ENCODE peak calls at places on chromosomes 12 and 14, in four cellular contexts. X is left lung, P is A549, D is aorta. E is an unnamed sample.

GRCh38 chr12:113471619-113472171 is at the start of gene LHX5:
- DNase-seq in X (no peak), P (no peak), D (no peak), E (no peak)

GRCh38 chr14:67413806-67414769 is 2.1 kb upstream of the PLEK2 start:
- DNase-seq in X (no peak), P (peak; percentile 73), D (peak; percentile 64), E (no peak)

GRCh38 chr12:118773956-118774723 is 207.2 kb upstream of the SRRM4 start:
- DNase-seq in X (peak; percentile 78), P (no peak), D (no peak), E (no peak)

GRCh38 chr14:66944872-66945271 is 244.4 kb upstream of the GARIN2 start:
- DNase-seq in X (no peak), P (no peak), D (no peak), E (no peak)

GRCh38 chr12:8065991-8066594 is at the start of gene C3AR1:
- DNase-seq in X (no peak), P (no peak), D (no peak), E (no peak)

GRCh38 chr12:109847166-109847700 is 14.0 kb upstream of the TRPV4 start:
- DNase-seq in X (no peak), P (no peak), D (no peak), E (no peak)

GRCh38 chr14:33768458-33768830 is 182.4 kb downstream of the EGLN3 start:
- DNase-seq in X (no peak), P (no peak), D (no peak), E (no peak)

GRCh38 chr12:103762473-103762872 is 78.6 kb downstream of the NT5DC3 start:
- DNase-seq in X (peak; percentile 57), P (no peak), D (no peak), E (no peak)

GRCh38 chr12:112018571-112019237 is 5.5 kb downstream of the ERP29 start:
- DNase-seq in X (no peak), P (no peak), D (no peak), E (no peak)

GRCh38 chr12:64450711-64451486 is 1.0 kb upstream of the TBK1 start:
- DNase-seq in X (no peak), P (no peak), D (no peak), E (no peak)

GRCh38 chr12:93198086-93198485 is 179.6 kb upstream of the NUDT4 start:
- DNase-seq in X (no peak), P (peak; percentile 19), D (no peak), E (no peak)

GRCh38 chr12:28040251-28040650 is 67.7 kb upstream of the PTHLH start:
- DNase-seq in X (no peak), P (no peak), D (no peak), E (no peak)

GRCh38 chr12:13981296-13981962 is at the start of gene GRIN2B:
- DNase-seq in X (peak; percentile 77), P (peak; percentile 19), D (no peak), E (no peak)

GRCh38 chr14:30610719-30611388 is 11.3 kb upstream of the SCFD1 start:
- DNase-seq in X (no peak), P (peak; percentile 13), D (peak; percentile 67), E (peak; percentile 58)

GRCh38 chr12:11652351-11653040 is 3.0 kb downstream of the ETV6 start:
- DNase-seq in X (no peak), P (no peak), D (peak; percentile 68), E (peak; percentile 63)

GRCh38 chr14:55136868-55137785 is 8.1 kb downstream of the LGALS3 start:
- DNase-seq in X (no peak), P (no peak), D (peak; percentile 88), E (no peak)

GRCh38 chr14:51643137-51643536 is 8.6 kb upstream of the FRMD6 start:
- DNase-seq in X (no peak), P (no peak), D (no peak), E (no peak)

GRCh38 chr14:33951183-33951840 is 438 bp upstream of the EGLN3 start:
- DNase-seq in X (no peak), P (no peak), D (no peak), E (no peak)

GRCh38 chr14:56331815-56332214 is 213.6 kb downstream of the PELI2 start:
- DNase-seq in X (no peak), P (no peak), D (no peak), E (no peak)

GRCh38 chr12:49013403-49013802 is 5.2 kb downstream of the PRKAG1 start:
- DNase-seq in X (no peak), P (no peak), D (no peak), E (no peak)

GRCh38 chr14:61837336-61838229 is 75.4 kb downstream of the SNAPC1 start:
- DNase-seq in X (peak; percentile 83), P (peak; percentile 60), D (peak; percentile 81), E (peak; percentile 76)

GRCh38 chr14:34496679-34497513 is 34.9 kb upstream of the SPTSSA start:
- DNase-seq in X (no peak), P (peak; percentile 98), D (peak; percentile 81), E (peak; percentile 48)

GRCh38 chr14:44962573-44963528 is 861 bp downstream of the TOGARAM1 start:
- DNase-seq in X (peak; percentile 85), P (no peak), D (peak; percentile 77), E (peak; percentile 70)

GRCh38 chr12:79883216-79883615 is 51.7 kb downstream of the PPP1R12A start:
- DNase-seq in X (no peak), P (no peak), D (no peak), E (no peak)

GRCh38 chr12:123167329-123167728 is 16.4 kb upstream of the PITPNM2 start:
- DNase-seq in X (no peak), P (no peak), D (no peak), E (no peak)

GRCh38 chr14:100398044-100398443 is 74.9 kb downstream of the SLC25A47 start:
- DNase-seq in X (no peak), P (no peak), D (no peak), E (no peak)

GRCh38 chr14:54867011-54867410 is 35.6 kb downstream of the GCH1 start:
- DNase-seq in X (no peak), P (no peak), D (no peak), E (no peak)

GRCh38 chr12:47845066-47845465 is 25.4 kb upstream of the HDAC7 start:
- DNase-seq in X (no peak), P (no peak), D (no peak), E (no peak)

GRCh38 chr14:44162197-44162596 is 344.9 kb downstream of the FSCB start:
- DNase-seq in X (peak; percentile 15), P (no peak), D (no peak), E (no peak)

GRCh38 chr14:102951034-102951433 is 28.6 kb downstream of the AMN start:
- DNase-seq in X (peak; percentile 52), P (no peak), D (no peak), E (no peak)

GRCh38 chr14:21184252-21184651 is 28.4 kb upstream of the OR5AU1 start:
- DNase-seq in X (no peak), P (no peak), D (no peak), E (no peak)

GRCh38 chr14:69117020-69117767 is 35.7 kb downstream of the DCAF5 start:
- DNase-seq in X (no peak), P (no peak), D (no peak), E (no peak)

GRCh38 chr14:55418411-55418810 is 6.8 kb upstream of the ATG14 start:
- DNase-seq in X (no peak), P (no peak), D (no peak), E (no peak)

GRCh38 chr12:70180140-70180539 is 63.1 kb upstream of the CNOT2 start:
- DNase-seq in X (no peak), P (no peak), D (no peak), E (no peak)

GRCh38 chr12:113143959-113144358 is 5.6 kb upstream of the CFAP73 start:
- DNase-seq in X (no peak), P (no peak), D (no peak), E (no peak)

GRCh38 chr12:123912415-123913385 is 59.9 kb downstream of the CCDC92 start:
- DNase-seq in X (no peak), P (no peak), D (no peak), E (no peak)

GRCh38 chr12:14931359-14931758 is 7.0 kb downstream of the ERP27 start:
- DNase-seq in X (no peak), P (no peak), D (no peak), E (no peak)

DNA sequence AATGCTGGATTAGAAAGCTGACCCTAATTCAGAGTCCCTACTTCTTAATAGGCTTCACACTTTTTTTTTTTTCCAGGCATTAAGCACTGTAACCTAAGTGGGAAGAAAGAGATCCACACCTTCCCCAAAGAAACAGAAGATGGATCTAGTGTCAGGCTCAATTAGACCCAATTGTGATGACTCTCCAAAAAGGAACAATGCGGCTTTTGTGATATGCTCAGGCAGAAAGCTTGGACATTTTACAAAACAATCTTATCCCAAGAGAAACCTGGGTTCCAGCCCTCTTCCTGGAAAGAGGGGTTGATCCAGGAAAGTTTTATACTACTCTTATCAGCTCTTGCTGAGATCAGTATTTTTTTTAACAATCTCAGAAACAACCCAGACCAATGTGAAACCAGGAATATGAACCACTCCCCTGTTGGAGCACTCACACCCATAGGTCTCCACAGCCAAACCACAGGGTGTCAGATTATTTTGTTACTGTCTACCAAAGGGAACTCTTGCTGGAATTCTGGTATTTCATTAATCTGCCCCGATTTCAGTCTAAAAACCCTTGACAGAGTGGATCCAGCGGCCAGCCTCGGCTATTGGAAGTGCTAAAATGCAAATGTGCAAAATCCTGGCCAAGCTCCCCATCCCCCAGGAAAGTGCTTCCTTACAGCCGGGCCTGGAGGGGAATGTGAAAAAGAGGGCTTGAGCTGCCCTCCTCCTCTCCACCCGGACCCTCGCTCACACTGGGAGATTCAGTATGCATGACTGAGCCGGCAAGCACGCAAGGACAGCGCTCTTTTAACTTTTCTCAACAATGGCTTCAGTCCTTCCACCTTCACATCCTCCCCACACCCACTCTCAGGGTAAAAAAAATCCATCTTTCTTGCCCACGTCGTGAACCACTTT is 4.0 kb downstream of the FBXL14 start:
- DNase-seq in X (no peak), P (no peak), D (peak; percentile 64), E (no peak)
- H3K27ac ChIP-seq in X (no peak overlapping the region), P (no peak overlapping the region), D (no peak overlapping the region), E (peak overlapping the region; percentile 25)

DNA sequence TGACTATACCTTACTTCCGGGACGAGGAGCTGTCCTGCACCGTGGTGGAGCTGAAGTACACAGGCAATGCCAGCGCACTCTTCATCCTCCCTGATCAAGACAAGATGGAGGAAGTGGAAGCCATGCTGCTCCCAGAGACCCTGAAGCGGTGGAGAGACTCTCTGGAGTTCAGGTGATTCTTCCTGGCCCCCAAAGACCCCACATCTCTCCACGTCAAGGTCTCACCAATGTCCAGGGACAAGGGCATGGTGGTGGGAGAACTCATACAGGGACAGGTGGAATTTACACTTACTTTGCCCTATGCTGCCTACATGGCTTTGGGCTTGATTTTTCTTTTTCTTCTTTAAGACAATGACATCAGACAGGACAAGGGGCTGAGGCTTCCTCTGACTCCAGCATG is 7.1 kb downstream of the SERPINA3 start:
- DNase-seq in X (no peak), P (no peak), D (no peak), E (no peak)
- H3K9me3 ChIP-seq in X (no peaks in the 10 kb centered on the region), P (peaks cover 45% of the 10 kb centered on the region), D (peaks cover 10% of the 10 kb centered on the region), E (peaks cover 16% of the 10 kb centered on the region)

GRCh38 chr12:10131101-10131632 is 1.2 kb upstream of the CLEC7A start:
- DNase-seq in X (no peak), P (no peak), D (no peak), E (no peak)
- H3K27ac ChIP-seq in X (peak overlapping the region; percentile 95), P (no peak overlapping the region), D (no peak overlapping the region), E (peak overlapping the region; percentile 80)

GRCh38 chr14:26598672-26599131 is 869 bp upstream of the NOVA1 start:
- DNase-seq in X (no peak), P (no peak), D (no peak), E (no peak)
- H3K9me3 ChIP-seq in X (no peaks in the 10 kb centered on the region), P (no peaks in the 10 kb centered on the region), D (no peaks in the 10 kb centered on the region), E (no peaks in the 10 kb centered on the region)